ENCODE peak calls at places on chromosome 7, in ten cellular contexts. One of them, this sample, is unnamed.

GRCh38 chr7:20395494-20395893 is 64.8 kb downstream of the ITGB8 start:
- DNase-seq in HepG2: no peak
- DNase-seq in fibroblast of pulmonary artery: no peak
- DNase-seq in SK-N-SH: no peak
- DNase-seq in fibroblast of mammary gland: no peak
- DNase-seq in psoas muscle: no peak
- DNase-seq in choroid plexus epithelial cell: no peak
- DNase-seq in coronary artery: no peak
- DNase-seq in spleen: no peak
- DNase-seq in astrocyte: no peak
- DNase-seq in this sample: no peak

GRCh38 chr7:130897515-130898419 is 163.8 kb upstream of the KLF14 start:
- DNase-seq in SK-N-SH: peak
- DNase-seq in spleen: no peak
- DNase-seq in astrocyte: no peak
- DNase-seq in fibroblast of pulmonary artery: no peak
- DNase-seq in choroid plexus epithelial cell: no peak
- DNase-seq in fibroblast of mammary gland: no peak
- DNase-seq in psoas muscle: no peak
- DNase-seq in HepG2: no peak
- DNase-seq in coronary artery: peak
- DNase-seq in this sample: no peak

GRCh38 chr7:67896721-67897120 is 900.1 kb downstream of the TYW1 start:
- DNase-seq in SK-N-SH: no peak
- DNase-seq in spleen: no peak
- DNase-seq in fibroblast of mammary gland: peak
- DNase-seq in astrocyte: no peak
- DNase-seq in HepG2: no peak
- DNase-seq in fibroblast of pulmonary artery: no peak
- DNase-seq in choroid plexus epithelial cell: no peak
- DNase-seq in coronary artery: no peak
- DNase-seq in psoas muscle: no peak
- DNase-seq in this sample: no peak

GRCh38 chr7:99002827-99003212 is 124.5 kb downstream of the TRRAP start:
- DNase-seq in fibroblast of mammary gland: no peak
- DNase-seq in spleen: no peak
- DNase-seq in coronary artery: no peak
- DNase-seq in HepG2: no peak
- DNase-seq in choroid plexus epithelial cell: no peak
- DNase-seq in psoas muscle: no peak
- DNase-seq in SK-N-SH: no peak
- DNase-seq in fibroblast of pulmonary artery: no peak
- DNase-seq in astrocyte: no peak
- DNase-seq in this sample: no peak

GRCh38 chr7:103445228-103446020 is 583 bp downstream of the SLC26A5 start:
- DNase-seq in fibroblast of pulmonary artery: peak
- DNase-seq in coronary artery: no peak
- DNase-seq in SK-N-SH: peak
- DNase-seq in HepG2: no peak
- DNase-seq in astrocyte: no peak
- DNase-seq in fibroblast of mammary gland: no peak
- DNase-seq in psoas muscle: no peak
- DNase-seq in spleen: no peak
- DNase-seq in choroid plexus epithelial cell: peak
- DNase-seq in this sample: peak

GRCh38 chr7:117873056-117873932 is at the start of gene CTTNBP2:
- DNase-seq in HepG2: no peak
- DNase-seq in astrocyte: peak
- DNase-seq in choroid plexus epithelial cell: peak
- DNase-seq in coronary artery: peak
- DNase-seq in SK-N-SH: peak
- DNase-seq in fibroblast of mammary gland: peak
- DNase-seq in fibroblast of pulmonary artery: peak
- DNase-seq in spleen: peak
- DNase-seq in psoas muscle: peak
- DNase-seq in this sample: peak

GRCh38 chr7:130182990-130183389 is 22.2 kb downstream of the TMEM209 start:
- DNase-seq in fibroblast of mammary gland: no peak
- DNase-seq in choroid plexus epithelial cell: no peak
- DNase-seq in fibroblast of pulmonary artery: no peak
- DNase-seq in HepG2: no peak
- DNase-seq in astrocyte: no peak
- DNase-seq in coronary artery: no peak
- DNase-seq in spleen: no peak
- DNase-seq in psoas muscle: no peak
- DNase-seq in SK-N-SH: no peak
- DNase-seq in this sample: no peak

GRCh38 chr7:54879776-54880175 is 120.8 kb upstream of the SEC61G start:
- DNase-seq in spleen: no peak
- DNase-seq in astrocyte: no peak
- DNase-seq in choroid plexus epithelial cell: no peak
- DNase-seq in SK-N-SH: no peak
- DNase-seq in HepG2: no peak
- DNase-seq in fibroblast of mammary gland: no peak
- DNase-seq in psoas muscle: no peak
- DNase-seq in coronary artery: no peak
- DNase-seq in fibroblast of pulmonary artery: no peak
- DNase-seq in this sample: no peak

GRCh38 chr7:151856098-151856497 is 20.8 kb downstream of the PRKAG2 start:
- DNase-seq in SK-N-SH: no peak
- DNase-seq in HepG2: peak
- DNase-seq in choroid plexus epithelial cell: no peak
- DNase-seq in fibroblast of pulmonary artery: no peak
- DNase-seq in coronary artery: no peak
- DNase-seq in spleen: no peak
- DNase-seq in astrocyte: no peak
- DNase-seq in fibroblast of mammary gland: no peak
- DNase-seq in psoas muscle: no peak
- DNase-seq in this sample: no peak
- TF ChIP-seq CTCF in SK-N-SH: peak
- TF ChIP-seq CTCF in HepG2: no peak
- TF ChIP-seq CTCF in choroid plexus epithelial cell: no peak
- TF ChIP-seq CTCF in fibroblast of pulmonary artery: no peak
- TF ChIP-seq CTCF in coronary artery: no peak
- TF ChIP-seq CTCF in spleen: no peak
- TF ChIP-seq CTCF in astrocyte: no peak
- TF ChIP-seq CTCF in fibroblast of mammary gland: no peak
- TF ChIP-seq CTCF in psoas muscle: no peak
- TF ChIP-seq CTCF in this sample: no peak

DNA sequence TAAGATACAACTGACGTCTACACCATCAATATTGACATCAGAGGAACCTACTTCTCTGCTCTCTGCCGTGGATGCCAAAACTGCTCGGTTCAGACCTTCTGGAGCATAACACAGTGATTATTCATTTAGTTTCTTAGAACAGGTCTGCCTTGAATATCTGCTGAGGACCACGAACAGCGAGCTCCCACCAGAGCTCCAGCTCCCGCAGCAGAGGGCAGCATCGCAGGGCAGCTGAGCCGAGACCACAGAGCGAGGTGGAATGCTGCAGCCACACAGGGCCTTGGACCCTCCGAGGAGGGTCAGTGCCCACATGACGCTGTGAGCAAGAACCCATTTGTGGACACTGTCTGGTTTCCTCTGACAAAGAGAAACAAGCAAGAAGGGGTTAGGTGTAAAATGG is 6.8 kb downstream of the VIPR2 start:
- DNase-seq in choroid plexus epithelial cell: no peak
- DNase-seq in coronary artery: peak
- DNase-seq in fibroblast of pulmonary artery: no peak
- DNase-seq in SK-N-SH: no peak
- DNase-seq in HepG2: no peak
- DNase-seq in spleen: peak
- DNase-seq in astrocyte: no peak
- DNase-seq in fibroblast of mammary gland: no peak
- DNase-seq in psoas muscle: no peak
- DNase-seq in this sample: no peak
- H3K4me3 ChIP-seq in choroid plexus epithelial cell: no peak
- H3K4me3 ChIP-seq in coronary artery: no peak
- H3K4me3 ChIP-seq in fibroblast of pulmonary artery: no peak
- H3K4me3 ChIP-seq in SK-N-SH: no peak
- H3K4me3 ChIP-seq in HepG2: no peak
- H3K4me3 ChIP-seq in spleen: no peak
- H3K4me3 ChIP-seq in astrocyte: no peak
- H3K4me3 ChIP-seq in fibroblast of mammary gland: no peak
- H3K4me3 ChIP-seq in psoas muscle: no peak
- H3K4me3 ChIP-seq in this sample: no peak

DNA sequence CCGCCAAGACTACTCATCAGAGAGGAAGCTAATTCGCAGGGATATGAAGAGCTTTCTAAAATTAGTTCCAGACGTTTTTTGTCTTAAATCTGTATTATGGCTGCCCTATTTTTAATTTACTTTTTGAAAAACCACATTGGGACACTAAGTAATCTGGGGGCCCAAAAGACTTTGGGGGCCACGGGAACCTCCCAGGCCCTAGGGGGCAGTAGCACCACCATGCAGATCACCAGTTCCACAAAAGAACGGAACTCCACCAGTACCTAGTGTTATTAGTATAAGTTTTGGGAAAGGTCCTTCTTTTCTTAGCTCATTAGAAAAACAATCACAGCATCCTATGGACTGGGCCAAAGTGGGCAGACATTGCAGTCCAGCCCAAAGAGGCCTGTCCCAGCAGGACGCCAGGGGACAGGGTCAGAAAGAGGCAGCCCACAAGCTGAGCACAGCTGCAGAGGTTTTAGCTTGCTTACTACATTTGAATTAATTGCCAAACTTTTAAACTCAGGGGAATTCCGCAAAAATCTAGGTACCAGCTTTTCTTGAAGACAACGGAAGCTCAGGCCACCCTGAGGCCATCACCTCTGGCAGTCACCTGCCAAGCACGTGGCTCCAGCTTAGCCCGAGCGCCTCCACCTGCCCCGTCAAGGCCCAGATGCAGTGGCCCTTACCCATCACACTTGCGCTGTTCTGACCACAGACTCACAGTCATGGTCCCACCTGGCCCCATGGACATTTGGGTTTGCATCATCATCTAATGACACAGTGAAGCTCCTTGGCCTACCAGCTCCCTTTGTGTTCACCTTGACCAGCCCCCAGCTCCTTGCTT is 74.8 kb downstream of the PARP12 start:
- DNase-seq in SK-N-SH: no peak
- DNase-seq in spleen: no peak
- DNase-seq in choroid plexus epithelial cell: peak
- DNase-seq in fibroblast of mammary gland: no peak
- DNase-seq in HepG2: no peak
- DNase-seq in astrocyte: no peak
- DNase-seq in psoas muscle: no peak
- DNase-seq in coronary artery: no peak
- DNase-seq in fibroblast of pulmonary artery: no peak
- DNase-seq in this sample: no peak
- TF ChIP-seq CTCF in SK-N-SH: peak
- TF ChIP-seq CTCF in spleen: no peak
- TF ChIP-seq CTCF in choroid plexus epithelial cell: peak
- TF ChIP-seq CTCF in fibroblast of mammary gland: no peak
- TF ChIP-seq CTCF in HepG2: no peak
- TF ChIP-seq CTCF in astrocyte: no peak
- TF ChIP-seq CTCF in psoas muscle: no peak
- TF ChIP-seq CTCF in coronary artery: no peak
- TF ChIP-seq CTCF in fibroblast of pulmonary artery: no peak
- TF ChIP-seq CTCF in this sample: no peak

DNA sequence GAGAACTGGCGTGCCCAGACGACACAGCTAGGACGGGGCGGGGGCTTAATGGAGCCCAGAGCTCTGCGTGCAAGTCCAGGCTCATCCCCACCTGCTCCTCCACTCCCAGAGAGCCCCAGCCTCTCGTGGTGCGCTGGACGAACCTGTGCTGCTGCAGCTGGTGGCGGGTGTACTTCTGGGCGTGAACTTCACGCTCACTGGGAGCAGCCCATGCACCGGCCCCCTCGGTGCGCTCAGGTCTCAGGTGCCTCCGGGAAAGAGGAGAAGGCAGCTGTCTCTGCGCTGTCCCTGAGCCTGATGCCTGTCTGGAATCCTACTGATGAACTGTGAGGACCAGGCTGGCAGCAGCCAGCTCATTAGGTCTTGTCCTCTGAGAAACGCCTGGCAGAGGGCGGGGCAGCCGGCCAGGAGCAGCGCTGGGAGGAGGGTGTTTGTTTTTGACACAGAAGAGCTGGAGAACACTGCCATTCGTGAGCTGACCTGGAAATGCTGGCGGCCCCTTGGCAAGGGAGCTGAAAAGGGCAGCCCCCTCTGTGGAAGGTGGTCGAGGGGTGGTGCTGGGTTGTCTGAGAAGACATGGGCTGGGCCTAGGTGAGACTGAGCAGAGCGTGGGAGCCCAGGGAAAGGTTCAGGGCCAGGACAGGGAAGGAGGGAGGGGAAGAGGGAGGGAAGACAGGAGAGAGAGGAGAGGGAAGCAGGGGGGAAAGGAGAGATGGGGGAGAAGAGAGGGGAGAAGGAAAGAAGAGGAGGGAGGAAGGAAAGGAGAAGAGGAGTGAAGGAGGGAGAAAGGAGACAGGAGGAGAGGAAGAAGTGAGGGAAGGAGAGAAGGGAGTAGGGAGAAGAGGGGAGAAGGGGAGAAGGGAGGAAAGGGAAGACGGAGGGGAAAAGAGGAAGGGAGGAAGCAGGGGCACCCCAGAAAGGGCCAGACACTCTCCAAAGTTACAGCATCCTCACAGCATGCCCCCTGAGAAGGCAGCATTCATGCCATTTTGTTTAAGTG is 53.5 kb upstream of the TNS3 start:
- DNase-seq in spleen: no peak
- DNase-seq in coronary artery: no peak
- DNase-seq in choroid plexus epithelial cell: no peak
- DNase-seq in HepG2: peak
- DNase-seq in astrocyte: no peak
- DNase-seq in fibroblast of pulmonary artery: no peak
- DNase-seq in SK-N-SH: peak
- DNase-seq in psoas muscle: no peak
- DNase-seq in fibroblast of mammary gland: no peak
- DNase-seq in this sample: no peak
- H3K4me3 ChIP-seq in spleen: no peak
- H3K4me3 ChIP-seq in coronary artery: peak
- H3K4me3 ChIP-seq in choroid plexus epithelial cell: no peak
- H3K4me3 ChIP-seq in HepG2: peak
- H3K4me3 ChIP-seq in astrocyte: no peak
- H3K4me3 ChIP-seq in fibroblast of pulmonary artery: no peak
- H3K4me3 ChIP-seq in SK-N-SH: no peak
- H3K4me3 ChIP-seq in psoas muscle: no peak
- H3K4me3 ChIP-seq in fibroblast of mammary gland: no peak
- H3K4me3 ChIP-seq in this sample: no peak

GRCh38 chr7:31488562-31489203 is 25.2 kb upstream of the ITPRID1 start:
- DNase-seq in choroid plexus epithelial cell: peak
- DNase-seq in fibroblast of pulmonary artery: peak
- DNase-seq in fibroblast of mammary gland: peak
- DNase-seq in coronary artery: no peak
- DNase-seq in spleen: no peak
- DNase-seq in HepG2: peak
- DNase-seq in SK-N-SH: peak
- DNase-seq in psoas muscle: peak
- DNase-seq in astrocyte: peak
- DNase-seq in this sample: peak
- TF ChIP-seq CTCF in choroid plexus epithelial cell: peak
- TF ChIP-seq CTCF in fibroblast of pulmonary artery: peak
- TF ChIP-seq CTCF in fibroblast of mammary gland: peak
- TF ChIP-seq CTCF in coronary artery: no peak
- TF ChIP-seq CTCF in spleen: peak
- TF ChIP-seq CTCF in HepG2: peak
- TF ChIP-seq CTCF in SK-N-SH: peak
- TF ChIP-seq CTCF in psoas muscle: peak
- TF ChIP-seq CTCF in astrocyte: peak
- TF ChIP-seq CTCF in this sample: peak

This sample was measured in fibroblast of the aortic adventitia.